ENCODE peak calls at places on chromosome 1, in six cellular contexts. N is stimulated activated naive CD8-positive, alpha-beta T cell treated with anti-CD3 and anti-CD28 coated beads, Interleukin-15, Interleukin-2, amounts not matched to agents 100 U/mL and 50 U/mL, for 24 hours; L is A172; R is GM12865; Q is H9; P is ELR. G is an unnamed sample.

GRCh38 chr1:209860293-209860881 is 32.6 kb downstream of the UTP25 start:
- DNase-seq in N (peak; percentile 76), L (peak; percentile 86), R (peak; percentile 84), Q (peak; percentile 84), P (peak; percentile 92), G (peak; percentile 87)

GRCh38 chr1:54149734-54150133 is 3.1 kb downstream of the CDCP2 start:
- DNase-seq in N (no peak), L (no peak), R (no peak), Q (no peak), P (no peak), G (no peak)

GRCh38 chr1:34500451-34500850 is 254.4 kb upstream of the GJB5 start:
- DNase-seq in N (peak; percentile 13), L (no peak), R (peak; percentile 27), Q (peak; percentile 60), P (peak; percentile 3), G (peak; percentile 25)

GRCh38 chr1:15038232-15039016 is 115.1 kb upstream of the TMEM51 start:
- DNase-seq in N (peak; percentile 7), L (peak; percentile 51), R (peak; percentile 53), Q (peak; percentile 53), P (peak; percentile 53), G (peak; percentile 47)

GRCh38 chr1:186617860-186618780 is 62.1 kb downstream of the PTGS2 start:
- DNase-seq in N (peak; percentile 49), L (peak; percentile 33), R (peak; percentile 92), Q (no peak), P (peak; percentile 69), G (peak; percentile 3)

GRCh38 chr1:5889462-5889861 is 102.8 kb downstream of the NPHP4 start:
- DNase-seq in N (no peak), L (no peak), R (no peak), Q (no peak), P (no peak), G (no peak)

GRCh38 chr1:153612111-153612754 is 704 bp downstream of the S100A16 start:
- DNase-seq in N (no peak), L (no peak), R (no peak), Q (no peak), P (peak; percentile 31), G (peak; percentile 18)

GRCh38 chr1:190864013-190864610 is 386.4 kb upstream of the BRINP3 start:
- DNase-seq in N (no peak), L (no peak), R (no peak), Q (no peak), P (no peak), G (no peak)

GRCh38 chr1:83034846-83035245 is 964.1 kb downstream of the TTLL7 start:
- DNase-seq in N (no peak), L (peak; percentile 22), R (no peak), Q (no peak), P (peak; percentile 3), G (peak; percentile 28)

G was measured in kidney tubule cell.